ENCODE peak calls at places on chromosome 5, in seven cellular contexts. R is fibroblast of mammary gland, E is right lobe of liver, Q is breast epithelium, I is coronary artery, H is body of pancreas, T is brain microvascular endothelial cell. K is an unnamed sample.

GRCh38 chr5:97874491-97874890 is 691.4 kb upstream of the RIOK2 start:
- DNase-seq in T (no peak), Q (no peak), I (no peak), R (peak; percentile 55), H (no peak), E (no peak), K (peak; percentile 43)

GRCh38 chr5:151602806-151603205 is 11.7 kb upstream of the FAT2 start:
- DNase-seq in I (no peak), E (no peak), Q (no peak), T (no peak), R (no peak), H (no peak), K (no peak)

GRCh38 chr5:95976606-95977005 is 15.0 kb upstream of the ELL2 start:
- DNase-seq in Q (no peak), I (no peak), H (no peak), R (no peak), E (no peak), T (no peak), K (no peak)

GRCh38 chr5:128290152-128290858 is 206.7 kb downstream of the SLC12A2 start:
- DNase-seq in I (no peak), Q (no peak), T (no peak), E (no peak), H (no peak), R (peak; percentile 20), K (no peak)

GRCh38 chr5:57932761-57933160 is 450.1 kb upstream of the ACTBL2 start:
- DNase-seq in T (no peak), E (no peak), Q (no peak), R (no peak), H (no peak), I (no peak), K (no peak)

GRCh38 chr5:179530069-179530998 is 20.0 kb upstream of the RUFY1 start:
- DNase-seq in Q (peak; percentile 62), I (no peak), E (peak; percentile 80), R (peak; percentile 32), T (peak; percentile 15), H (peak; percentile 26), K (peak; percentile 37)

GRCh38 chr5:20166496-20166895 is 178.5 kb upstream of the CDH18 start:
- DNase-seq in T (no peak), H (no peak), Q (no peak), E (no peak), I (no peak), R (no peak), K (no peak)

GRCh38 chr5:150502847-150503246 is 5.1 kb upstream of the NDST1 start:
- DNase-seq in I (no peak), T (no peak), H (no peak), E (no peak), Q (no peak), R (no peak), K (no peak)

GRCh38 chr5:120160120-120160895 is 303.8 kb upstream of the PRR16 start:
- DNase-seq in I (no peak), Q (no peak), E (no peak), R (peak; percentile 93), H (no peak), T (peak; percentile 27), K (no peak)

GRCh38 chr5:64869419-64869818 is 100.7 kb downstream of the CWC27 start:
- DNase-seq in R (peak; percentile 86), I (no peak), H (no peak), Q (no peak), E (no peak), T (peak; percentile 64), K (peak; percentile 72)

GRCh38 chr5:11684607-11685006 is 219.6 kb downstream of the CTNND2 start:
- DNase-seq in Q (no peak), I (no peak), E (no peak), R (no peak), T (no peak), H (no peak), K (no peak)

GRCh38 chr5:74581988-74582365 is 58.6 kb downstream of the ENC1 start:
- DNase-seq in E (no peak), I (no peak), Q (no peak), H (no peak), T (no peak), R (no peak), K (no peak)

GRCh38 chr5:1081519-1081918 is 30.3 kb downstream of the SLC12A7 start:
- DNase-seq in T (no peak), E (no peak), R (no peak), I (no peak), Q (no peak), H (no peak), K (no peak)

GRCh38 chr5:17129093-17129492 is 88.3 kb upstream of the BASP1 start:
- DNase-seq in I (no peak), Q (no peak), R (peak; percentile 51), T (peak; percentile 79), E (no peak), H (no peak), K (peak; percentile 47)

GRCh38 chr5:50751064-50751657 is 84.7 kb downstream of the PARP8 start:
- DNase-seq in I (no peak), R (peak; percentile 63), T (peak; percentile 35), Q (no peak), E (no peak), H (no peak), K (peak; percentile 62)

GRCh38 chr5:123511290-123511647 is 708 bp upstream of the CSNK1G3 start:
- DNase-seq in I (no peak), E (no peak), T (peak; percentile 43), Q (no peak), R (peak; percentile 68), H (no peak), K (peak; percentile 47)

GRCh38 chr5:60960591-60960990 is 15.6 kb downstream of the NDUFAF2 start:
- DNase-seq in H (no peak), R (peak; percentile 37), I (no peak), Q (no peak), E (no peak), T (peak; percentile 25), K (peak; percentile 39)

GRCh38 chr5:122726990-122727616 is 47.8 kb upstream of the SNX2 start:
- DNase-seq in I (no peak), H (no peak), R (peak; percentile 57), T (peak; percentile 61), E (no peak), Q (no peak), K (peak; percentile 22)

GRCh38 chr5:126686451-126687126 is 85.8 kb downstream of the PHAX start:
- DNase-seq in E (no peak), T (no peak), R (no peak), I (no peak), Q (no peak), H (no peak), K (no peak)

GRCh38 chr5:113487411-113487778 is 858 bp downstream of the MCC start:
- DNase-seq in E (peak; percentile 23), R (peak; percentile 7), Q (no peak), H (no peak), I (peak; percentile 69), T (no peak), K (no peak)

GRCh38 chr5:91070761-91071429 is 312.2 kb downstream of the ARRDC3 start:
- DNase-seq in Q (no peak), R (no peak), H (no peak), T (no peak), I (no peak), E (no peak), K (no peak)

GRCh38 chr5:157137691-157138090 is 5.0 kb downstream of the MED7 start:
- DNase-seq in T (no peak), Q (no peak), I (no peak), H (no peak), R (peak; percentile 50), E (no peak), K (peak; percentile 12)

GRCh38 chr5:176190886-176191755 is 47.1 kb upstream of the SIMC1 start:
- DNase-seq in E (no peak), T (no peak), Q (no peak), I (no peak), R (no peak), H (no peak), K (no peak)

DNA sequence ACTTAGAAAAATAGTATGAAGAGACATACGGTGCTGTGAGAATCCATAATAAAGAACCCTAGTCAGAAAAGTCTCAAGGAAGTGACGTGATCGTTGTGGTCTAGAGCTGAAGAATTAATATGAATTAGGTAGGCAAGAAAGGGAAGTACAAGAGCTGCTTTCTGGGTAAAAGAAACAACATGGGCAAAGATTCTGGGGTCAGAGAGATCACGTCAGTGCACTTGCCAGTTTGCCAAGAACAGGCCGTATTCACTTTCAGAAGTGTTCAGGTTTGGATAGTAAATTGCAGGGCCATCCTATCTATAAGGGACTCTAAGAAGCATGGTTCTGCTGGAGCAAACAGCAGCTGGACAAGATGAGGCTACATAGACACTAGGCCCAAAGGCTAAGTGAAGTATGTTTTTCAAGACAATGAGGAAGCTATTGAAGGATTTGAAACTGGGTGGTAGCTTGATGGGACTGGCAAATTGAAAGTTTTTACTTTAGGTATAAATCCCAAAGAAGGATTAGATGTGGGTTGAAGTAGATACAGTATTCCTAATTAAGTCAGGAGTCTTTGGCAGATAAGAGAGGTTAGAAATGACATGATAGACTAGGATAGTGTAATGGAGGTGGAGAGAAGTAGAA is 4.8 kb upstream of the CHD1 start:
- DNase-seq in Q (no peak), R (no peak), T (no peak), H (no peak), E (no peak), I (no peak), K (no peak)
- H3K4me3 ChIP-seq in Q (no peak overlapping the region), R (no peak overlapping the region), T (no peak overlapping the region), H (no peak overlapping the region), E (no peak overlapping the region), I (no peak overlapping the region), K (no peak overlapping the region)

GRCh38 chr5:53405396-53405795 is 75.0 kb upstream of the FST start:
- DNase-seq in R (no peak), E (no peak), Q (no peak), H (no peak), I (no peak), T (no peak), K (peak; percentile 59)
- TF ChIP-seq CTCF in R (no peak), E (no peak), Q (no peak), H (no peak), I (no peak), T (no peak), K (no peak)

DNA sequence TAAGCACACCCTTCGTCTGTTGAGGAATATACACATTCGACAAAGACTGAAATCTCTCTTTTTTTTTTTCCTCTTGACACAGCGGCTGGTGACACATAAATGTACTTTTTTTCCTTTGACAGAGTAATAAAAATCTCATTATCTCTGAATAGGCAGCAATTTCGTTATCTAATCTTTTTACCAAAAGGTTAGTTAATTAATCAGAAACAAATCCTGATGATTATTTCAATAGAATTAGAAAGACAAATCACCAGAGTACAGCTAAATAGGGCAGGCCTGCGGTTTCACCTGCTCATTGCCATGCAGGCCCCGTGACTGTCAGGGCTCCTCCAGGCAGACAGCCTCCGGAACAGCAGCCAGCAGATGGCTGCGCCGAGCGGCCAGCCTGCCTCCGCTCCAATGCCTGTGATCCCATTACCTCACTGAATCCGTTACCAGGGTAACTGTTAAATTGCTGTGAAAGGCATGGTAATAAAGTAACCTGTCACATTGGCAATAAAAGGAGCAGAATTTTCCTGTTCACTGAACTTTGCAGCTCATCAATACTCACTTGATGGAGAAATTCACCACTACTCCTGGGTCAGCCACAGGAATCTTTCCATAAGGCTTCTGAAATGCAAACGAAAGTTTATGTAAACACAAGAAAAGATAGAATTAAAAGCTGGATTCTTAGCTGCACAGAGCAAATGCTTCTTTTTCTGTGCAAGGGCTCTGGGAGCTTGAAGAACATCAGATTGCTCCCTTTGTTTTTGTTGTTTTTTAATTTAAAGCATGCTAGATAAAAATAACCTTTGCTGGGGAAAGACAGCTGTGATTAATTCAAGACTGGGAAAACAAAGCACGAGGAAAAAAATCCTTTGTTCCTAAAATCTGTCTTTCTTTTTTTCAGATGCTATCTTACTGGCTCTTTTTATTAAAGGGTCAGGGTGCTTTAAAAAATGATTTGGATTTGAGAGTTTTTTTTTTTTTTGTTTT is 666.4 kb upstream of the ZNF608 start:
- DNase-seq in T (peak; percentile 86), H (peak; percentile 74), Q (peak; percentile 55), I (no peak), R (peak; percentile 80), E (peak; percentile 25), K (peak; percentile 93)
- H3K4me3 ChIP-seq in T (no peak overlapping the region), H (no peak overlapping the region), Q (no peak overlapping the region), I (peak overlapping the region; percentile 51), R (no peak overlapping the region), E (no peak overlapping the region), K (no peak overlapping the region)

GRCh38 chr5:135217669-135218485 is 181.2 kb downstream of the MACROH2A1 start:
- DNase-seq in E (no peak), Q (no peak), R (no peak), H (no peak), I (peak; percentile 56), T (no peak), K (no peak)
- TF ChIP-seq CTCF in E (no peak), Q (no peak), R (no peak), H (no peak), I (no peak), T (peak; percentile 46), K (no peak)

K was measured in fibroblast of villous mesenchyme.